ENCODE peak calls at places on chromosomes 1 and 21, in eight cellular contexts. One of them, this sample, is unnamed.

GRCh38 chr1:43481481-43481880 is 27.8 kb upstream of the HYI start:
- DNase-seq in pancreas: no peak
- DNase-seq in nucleus accumbens: no peak
- DNase-seq in Caki2: no peak
- DNase-seq in RCC 7860: no peak
- DNase-seq in activated CD4-positive, alpha-beta T cell treated with anti-CD3 and anti-CD28 coated beads, Interleukin-2, amount 50 U/mL, for 1 hour: no peak
- DNase-seq in neuronal stem cell: no peak
- DNase-seq in endothelial cell: no peak
- DNase-seq in this sample: no peak

GRCh38 chr1:159646687-159647086 is 59.1 kb downstream of the APCS start:
- DNase-seq in pancreas: no peak
- DNase-seq in endothelial cell: no peak
- DNase-seq in activated CD4-positive, alpha-beta T cell treated with anti-CD3 and anti-CD28 coated beads, Interleukin-2, amount 50 U/mL, for 1 hour: no peak
- DNase-seq in nucleus accumbens: no peak
- DNase-seq in Caki2: no peak
- DNase-seq in RCC 7860: no peak
- DNase-seq in neuronal stem cell: no peak
- DNase-seq in this sample: no peak

GRCh38 chr1:112297536-112297935 is 98.5 kb upstream of the CTTNBP2NL start:
- DNase-seq in Caki2: no peak
- DNase-seq in pancreas: no peak
- DNase-seq in endothelial cell: no peak
- DNase-seq in RCC 7860: no peak
- DNase-seq in neuronal stem cell: no peak
- DNase-seq in nucleus accumbens: no peak
- DNase-seq in activated CD4-positive, alpha-beta T cell treated with anti-CD3 and anti-CD28 coated beads, Interleukin-2, amount 50 U/mL, for 1 hour: no peak
- DNase-seq in this sample: no peak

GRCh38 chr1:156772728-156773497 is 5.6 kb downstream of the PRCC start:
- DNase-seq in pancreas: no peak
- DNase-seq in Caki2: no peak
- DNase-seq in RCC 7860: no peak
- DNase-seq in nucleus accumbens: no peak
- DNase-seq in neuronal stem cell: no peak
- DNase-seq in endothelial cell: no peak
- DNase-seq in activated CD4-positive, alpha-beta T cell treated with anti-CD3 and anti-CD28 coated beads, Interleukin-2, amount 50 U/mL, for 1 hour: no peak
- DNase-seq in this sample: no peak

GRCh38 chr21:14863745-14864210 is 201.0 kb downstream of the NRIP1 start:
- DNase-seq in Caki2: no peak
- DNase-seq in pancreas: no peak
- DNase-seq in endothelial cell: no peak
- DNase-seq in activated CD4-positive, alpha-beta T cell treated with anti-CD3 and anti-CD28 coated beads, Interleukin-2, amount 50 U/mL, for 1 hour: no peak
- DNase-seq in neuronal stem cell: no peak
- DNase-seq in RCC 7860: no peak
- DNase-seq in nucleus accumbens: no peak
- DNase-seq in this sample: no peak

GRCh38 chr1:78540056-78540455 is 49.3 kb downstream of the PTGFR start:
- DNase-seq in endothelial cell: no peak
- DNase-seq in Caki2: no peak
- DNase-seq in neuronal stem cell: no peak
- DNase-seq in nucleus accumbens: no peak
- DNase-seq in RCC 7860: no peak
- DNase-seq in pancreas: no peak
- DNase-seq in activated CD4-positive, alpha-beta T cell treated with anti-CD3 and anti-CD28 coated beads, Interleukin-2, amount 50 U/mL, for 1 hour: no peak
- DNase-seq in this sample: no peak

GRCh38 chr1:101344745-101345144 is 107.9 kb downstream of the S1PR1 start:
- DNase-seq in activated CD4-positive, alpha-beta T cell treated with anti-CD3 and anti-CD28 coated beads, Interleukin-2, amount 50 U/mL, for 1 hour: no peak
- DNase-seq in neuronal stem cell: no peak
- DNase-seq in nucleus accumbens: no peak
- DNase-seq in Caki2: no peak
- DNase-seq in pancreas: no peak
- DNase-seq in endothelial cell: no peak
- DNase-seq in RCC 7860: no peak
- DNase-seq in this sample: no peak

GRCh38 chr1:147245586-147246021 is 3.1 kb downstream of the CHD1L start:
- DNase-seq in Caki2: peak; percentile 28
- DNase-seq in nucleus accumbens: no peak
- DNase-seq in activated CD4-positive, alpha-beta T cell treated with anti-CD3 and anti-CD28 coated beads, Interleukin-2, amount 50 U/mL, for 1 hour: no peak
- DNase-seq in endothelial cell: no peak
- DNase-seq in pancreas: no peak
- DNase-seq in neuronal stem cell: no peak
- DNase-seq in RCC 7860: peak; percentile 23
- DNase-seq in this sample: no peak

GRCh38 chr1:68340951-68341350 is 108.6 kb upstream of the WLS start:
- DNase-seq in pancreas: no peak
- DNase-seq in nucleus accumbens: no peak
- DNase-seq in neuronal stem cell: no peak
- DNase-seq in activated CD4-positive, alpha-beta T cell treated with anti-CD3 and anti-CD28 coated beads, Interleukin-2, amount 50 U/mL, for 1 hour: no peak
- DNase-seq in Caki2: no peak
- DNase-seq in endothelial cell: no peak
- DNase-seq in RCC 7860: no peak
- DNase-seq in this sample: no peak

GRCh38 chr1:15994590-15995351 is 9.3 kb upstream of the SRARP start:
- DNase-seq in RCC 7860: peak; percentile 51
- DNase-seq in nucleus accumbens: peak; percentile 41
- DNase-seq in endothelial cell: peak; percentile 76
- DNase-seq in pancreas: peak; percentile 54
- DNase-seq in activated CD4-positive, alpha-beta T cell treated with anti-CD3 and anti-CD28 coated beads, Interleukin-2, amount 50 U/mL, for 1 hour: peak; percentile 25
- DNase-seq in neuronal stem cell: no peak
- DNase-seq in Caki2: peak; percentile 36
- DNase-seq in this sample: no peak

GRCh38 chr21:35226960-35227741 is 178.0 kb upstream of the RUNX1 start:
- DNase-seq in nucleus accumbens: no peak
- DNase-seq in activated CD4-positive, alpha-beta T cell treated with anti-CD3 and anti-CD28 coated beads, Interleukin-2, amount 50 U/mL, for 1 hour: peak; percentile 20
- DNase-seq in RCC 7860: no peak
- DNase-seq in Caki2: no peak
- DNase-seq in neuronal stem cell: no peak
- DNase-seq in pancreas: no peak
- DNase-seq in endothelial cell: no peak
- DNase-seq in this sample: peak; percentile 76

GRCh38 chr1:99149952-99150351 is 114.3 kb upstream of the PLPPR4 start:
- DNase-seq in activated CD4-positive, alpha-beta T cell treated with anti-CD3 and anti-CD28 coated beads, Interleukin-2, amount 50 U/mL, for 1 hour: no peak
- DNase-seq in pancreas: no peak
- DNase-seq in endothelial cell: no peak
- DNase-seq in RCC 7860: no peak
- DNase-seq in nucleus accumbens: no peak
- DNase-seq in neuronal stem cell: no peak
- DNase-seq in Caki2: no peak
- DNase-seq in this sample: no peak

GRCh38 chr1:61612600-61612999 is 112.3 kb downstream of the TM2D1 start:
- DNase-seq in RCC 7860: no peak
- DNase-seq in endothelial cell: no peak
- DNase-seq in Caki2: no peak
- DNase-seq in nucleus accumbens: no peak
- DNase-seq in activated CD4-positive, alpha-beta T cell treated with anti-CD3 and anti-CD28 coated beads, Interleukin-2, amount 50 U/mL, for 1 hour: no peak
- DNase-seq in neuronal stem cell: no peak
- DNase-seq in pancreas: no peak
- DNase-seq in this sample: no peak

GRCh38 chr1:101282314-101283087 is 45.7 kb downstream of the S1PR1 start:
- DNase-seq in Caki2: no peak
- DNase-seq in endothelial cell: no peak
- DNase-seq in activated CD4-positive, alpha-beta T cell treated with anti-CD3 and anti-CD28 coated beads, Interleukin-2, amount 50 U/mL, for 1 hour: no peak
- DNase-seq in neuronal stem cell: no peak
- DNase-seq in RCC 7860: no peak
- DNase-seq in pancreas: no peak
- DNase-seq in nucleus accumbens: no peak
- DNase-seq in this sample: no peak

GRCh38 chr1:12472798-12473551 is 145.0 kb downstream of the DHRS3 start:
- DNase-seq in pancreas: no peak
- DNase-seq in neuronal stem cell: no peak
- DNase-seq in activated CD4-positive, alpha-beta T cell treated with anti-CD3 and anti-CD28 coated beads, Interleukin-2, amount 50 U/mL, for 1 hour: peak; percentile 53
- DNase-seq in nucleus accumbens: no peak
- DNase-seq in Caki2: no peak
- DNase-seq in RCC 7860: no peak
- DNase-seq in endothelial cell: no peak
- DNase-seq in this sample: peak; percentile 45

GRCh38 chr1:99705385-99705784 is 59.5 kb downstream of the PALMD start:
- DNase-seq in Caki2: no peak
- DNase-seq in nucleus accumbens: no peak
- DNase-seq in endothelial cell: no peak
- DNase-seq in neuronal stem cell: no peak
- DNase-seq in activated CD4-positive, alpha-beta T cell treated with anti-CD3 and anti-CD28 coated beads, Interleukin-2, amount 50 U/mL, for 1 hour: no peak
- DNase-seq in RCC 7860: no peak
- DNase-seq in pancreas: no peak
- DNase-seq in this sample: no peak

GRCh38 chr1:9351654-9352271 is 59.1 kb downstream of the SPSB1 start:
- DNase-seq in activated CD4-positive, alpha-beta T cell treated with anti-CD3 and anti-CD28 coated beads, Interleukin-2, amount 50 U/mL, for 1 hour: no peak
- DNase-seq in neuronal stem cell: no peak
- DNase-seq in endothelial cell: no peak
- DNase-seq in nucleus accumbens: no peak
- DNase-seq in RCC 7860: no peak
- DNase-seq in pancreas: no peak
- DNase-seq in Caki2: no peak
- DNase-seq in this sample: no peak

GRCh38 chr1:239976130-239976968 is 115.3 kb upstream of the FMN2 start:
- DNase-seq in Caki2: peak; percentile 44
- DNase-seq in RCC 7860: peak; percentile 16
- DNase-seq in endothelial cell: peak; percentile 58
- DNase-seq in nucleus accumbens: no peak
- DNase-seq in activated CD4-positive, alpha-beta T cell treated with anti-CD3 and anti-CD28 coated beads, Interleukin-2, amount 50 U/mL, for 1 hour: peak; percentile 40
- DNase-seq in neuronal stem cell: peak; percentile 59
- DNase-seq in pancreas: no peak
- DNase-seq in this sample: peak; percentile 9

GRCh38 chr1:84280908-84281307 is 20.6 kb upstream of the SAMD13 start:
- DNase-seq in neuronal stem cell: no peak
- DNase-seq in activated CD4-positive, alpha-beta T cell treated with anti-CD3 and anti-CD28 coated beads, Interleukin-2, amount 50 U/mL, for 1 hour: no peak
- DNase-seq in RCC 7860: no peak
- DNase-seq in endothelial cell: no peak
- DNase-seq in nucleus accumbens: no peak
- DNase-seq in Caki2: no peak
- DNase-seq in pancreas: no peak
- DNase-seq in this sample: no peak

GRCh38 chr1:247288341-247288740 is 32.5 kb downstream of the VN1R5 start:
- DNase-seq in activated CD4-positive, alpha-beta T cell treated with anti-CD3 and anti-CD28 coated beads, Interleukin-2, amount 50 U/mL, for 1 hour: no peak
- DNase-seq in RCC 7860: no peak
- DNase-seq in pancreas: no peak
- DNase-seq in nucleus accumbens: no peak
- DNase-seq in neuronal stem cell: no peak
- DNase-seq in Caki2: no peak
- DNase-seq in endothelial cell: no peak
- DNase-seq in this sample: no peak

This sample was measured in central memory CD4-positive, alpha-beta T cell.